ENCODE peak calls at places on chromosomes 11 and 22, in six cellular contexts. H is effector memory CD4-positive, alpha-beta T cell; X is caudate nucleus; U is retina; K is Calu3; B is SK-N-DZ. A is an unnamed sample.

GRCh38 chr22:36454916-36455570 is 26.4 kb downstream of the TXN2 start:
- DNase-seq in H (peak; percentile 90), X (peak; percentile 77), U (peak; percentile 91), K (peak; percentile 97), B (peak; percentile 94), A (peak; percentile 94)

GRCh38 chr11:65782816-65783228 is 2.0 kb upstream of the AP5B1 start:
- DNase-seq in H (no peak), X (no peak), U (no peak), K (no peak), B (no peak), A (no peak)

GRCh38 chr22:24937114-24937513 is 9.4 kb downstream of the LHFPL7 start:
- DNase-seq in H (no peak), X (no peak), U (no peak), K (peak; percentile 42), B (peak; percentile 38), A (peak; percentile 67)

GRCh38 chr11:10886652-10887250 is 28.9 kb upstream of the ZBED5 start:
- DNase-seq in H (no peak), X (no peak), U (no peak), K (no peak), B (no peak), A (no peak)

GRCh38 chr11:133776671-133777070 is 68.6 kb downstream of the SPATA19 start:
- DNase-seq in H (no peak), X (no peak), U (no peak), K (no peak), B (no peak), A (peak; percentile 57)

GRCh38 chr11:21142007-21142406 is 472.6 kb downstream of the NELL1 start:
- DNase-seq in H (no peak), X (no peak), U (no peak), K (no peak), B (peak; percentile 16), A (peak; percentile 59)

GRCh38 chr22:17969732-17970131 is 54.6 kb downstream of the MICAL3 start:
- DNase-seq in H (no peak), X (no peak), U (no peak), K (no peak), B (no peak), A (peak; percentile 58)

GRCh38 chr11:86553322-86553721 is 119.1 kb downstream of the ME3 start:
- DNase-seq in H (no peak), X (no peak), U (no peak), K (no peak), B (no peak), A (no peak)

GRCh38 chr11:122178795-122179194 is 62.8 kb upstream of the BLID start:
- DNase-seq in H (no peak), X (no peak), U (no peak), K (no peak), B (no peak), A (no peak)

GRCh38 chr22:40193429-40194421 is 16.0 kb downstream of the TNRC6B start:
- DNase-seq in H (no peak), X (no peak), U (peak; percentile 43), K (no peak), B (no peak), A (no peak)

GRCh38 chr11:30936476-30936875 is 350.3 kb upstream of the MPPED2 start:
- DNase-seq in H (no peak), X (no peak), U (no peak), K (no peak), B (no peak), A (no peak)

GRCh38 chr11:114624455-114625207 is 29.0 kb upstream of the NXPE4 start:
- DNase-seq in H (no peak), X (no peak), U (no peak), K (no peak), B (no peak), A (no peak)

GRCh38 chr11:11584446-11584810 is 37.4 kb downstream of the GALNT18 start:
- DNase-seq in H (no peak), X (no peak), U (no peak), K (peak; percentile 8), B (no peak), A (no peak)

GRCh38 chr11:1382831-1383607 is 6.7 kb upstream of the BRSK2 start:
- DNase-seq in H (peak; percentile 71), X (peak; percentile 46), U (peak; percentile 83), K (peak; percentile 78), B (peak; percentile 66), A (peak; percentile 83)

GRCh38 chr22:47168900-47169800 is 406.7 kb downstream of the TBC1D22A start:
- DNase-seq in H (no peak), X (no peak), U (no peak), K (peak; percentile 17), B (peak; percentile 28), A (peak; percentile 19)

GRCh38 chr11:119773016-119773415 is 44.0 kb upstream of the NECTIN1 start:
- DNase-seq in H (no peak), X (peak; percentile 43), U (no peak), K (no peak), B (no peak), A (no peak)

GRCh38 chr22:45534339-45535192 is 31.9 kb downstream of the FBLN1 start:
- DNase-seq in H (no peak), X (no peak), U (no peak), K (no peak), B (no peak), A (no peak)

GRCh38 chr11:112885744-112886706 is 75.2 kb upstream of the NCAM1 start:
- DNase-seq in H (no peak), X (no peak), U (no peak), K (no peak), B (no peak), A (no peak)

GRCh38 chr22:46848227-46848626 is 85.8 kb downstream of the TBC1D22A start:
- DNase-seq in H (no peak), X (no peak), U (no peak), K (no peak), B (no peak), A (no peak)

GRCh38 chr11:116578971-116579687 is 193.7 kb downstream of the BUD13 start:
- DNase-seq in H (no peak), X (peak; percentile 36), U (no peak), K (no peak), B (no peak), A (peak; percentile 27)

GRCh38 chr11:131253885-131254204 is 116.6 kb upstream of the NTM start:
- DNase-seq in H (no peak), X (peak; percentile 81), U (no peak), K (no peak), B (no peak), A (no peak)

GRCh38 chr22:50674606-50675552 is 2.3 kb downstream of the SHANK3 start:
- DNase-seq in H (no peak), X (no peak), U (peak; percentile 76), K (peak; percentile 84), B (peak; percentile 40), A (no peak)

GRCh38 chr11:72012897-72013721 is 14.4 kb downstream of the IL18BP start:
- DNase-seq in H (no peak), X (peak; percentile 68), U (no peak), K (no peak), B (no peak), A (no peak)

GRCh38 chr11:15871904-15872303 is 484.4 kb downstream of the SOX6 start:
- DNase-seq in H (no peak), X (no peak), U (no peak), K (no peak), B (no peak), A (no peak)

GRCh38 chr22:25702046-25702445 is 39.9 kb upstream of the MYO18B start:
- DNase-seq in H (no peak), X (no peak), U (no peak), K (no peak), B (peak; percentile 45), A (peak; percentile 33)

GRCh38 chr11:125091877-125092664 is 19.4 kb downstream of the TMEM218 start:
- DNase-seq in H (no peak), X (no peak), U (no peak), K (no peak), B (no peak), A (no peak)

GRCh38 chr22:16933274-16933923 is 74.6 kb downstream of the GAB4 start:
- DNase-seq in H (no peak), X (no peak), U (no peak), K (no peak), B (no peak), A (no peak)

GRCh38 chr11:26572770-26573402 is 823 bp upstream of the MUC15 start:
- DNase-seq in H (no peak), X (no peak), U (no peak), K (no peak), B (no peak), A (no peak)

GRCh38 chr11:58059011-58059358 is 28.2 kb downstream of the OR6Q1 start:
- DNase-seq in H (no peak), X (no peak), U (peak; percentile 27), K (peak; percentile 47), B (no peak), A (no peak)